ENCODE peak calls at places on chromosomes 1 and 21, in seven cellular contexts. I is K562, G is GM12891, S is H1, O is GM12878, R is HepG2, C is SK-N-SH. Q is an unnamed sample.

GRCh38 chr1:231220801-231221200 is 20.2 kb upstream of the GNPAT start:
- DNase-seq in I (no peak), R (no peak), G (no peak), O (no peak), C (no peak), S (no peak), Q (no peak)

GRCh38 chr1:161738627-161739287 is 10.8 kb upstream of the DUSP12 start:
- DNase-seq in C (peak; percentile 9), S (no peak), G (no peak), O (peak; percentile 93), R (peak; percentile 35), I (peak; percentile 38), Q (no peak)

GRCh38 chr1:61742620-61743431 is 546 bp downstream of the PATJ start:
- DNase-seq in I (no peak), S (no peak), O (no peak), R (peak; percentile 12), G (peak; percentile 50), C (peak; percentile 92), Q (peak; percentile 47)

GRCh38 chr1:156214024-156214748 is 1.4 kb downstream of the PMF1 start:
- DNase-seq in I (peak; percentile 46), O (no peak), G (no peak), S (no peak), C (no peak), R (peak; percentile 45), Q (no peak)

GRCh38 chr1:30916296-30916695 is 7.7 kb upstream of the SDC3 start:
- DNase-seq in R (no peak), G (no peak), I (no peak), S (no peak), O (no peak), C (no peak), Q (no peak)

GRCh38 chr1:23581219-23581618 is 21.9 kb upstream of the ID3 start:
- DNase-seq in C (peak; percentile 79), S (no peak), O (no peak), R (no peak), G (no peak), I (no peak), Q (no peak)

GRCh38 chr1:154777151-154777550 is 92.9 kb downstream of the KCNN3 start:
- DNase-seq in G (no peak), O (no peak), C (no peak), S (no peak), I (no peak), R (no peak), Q (no peak)

GRCh38 chr21:40602105-40602504 is 244.9 kb downstream of the DSCAM start:
- DNase-seq in S (no peak), O (no peak), R (no peak), I (no peak), C (no peak), G (no peak), Q (no peak)

GRCh38 chr1:29708818-29709710 is 472.7 kb downstream of the PTPRU start:
- DNase-seq in I (no peak), C (peak; percentile 87), G (no peak), R (no peak), S (no peak), O (no peak), Q (no peak)

GRCh38 chr1:223819730-223820514 is 25.8 kb downstream of the TP53BP2 start:
- DNase-seq in R (no peak), I (no peak), O (no peak), S (no peak), G (no peak), C (no peak), Q (no peak)

GRCh38 chr1:24155011-24155782 is 12.3 kb upstream of the IL22RA1 start:
- DNase-seq in G (no peak), S (no peak), C (peak; percentile 43), I (peak; percentile 56), R (peak; percentile 30), O (peak; percentile 25), Q (peak; percentile 33)

GRCh38 chr1:226652613-226653012 is 86.5 kb downstream of the ITPKB start:
- DNase-seq in R (no peak), O (no peak), G (no peak), C (no peak), S (no peak), I (no peak), Q (no peak)

GRCh38 chr1:219784660-219785391 is 143.5 kb downstream of the SLC30A10 start:
- DNase-seq in I (no peak), R (no peak), G (no peak), C (no peak), O (no peak), S (no peak), Q (no peak)

GRCh38 chr1:100866041-100866900 is 28.4 kb downstream of the EXTL2 start:
- DNase-seq in R (peak; percentile 10), S (no peak), O (no peak), C (peak; percentile 10), I (peak; percentile 36), G (no peak), Q (no peak)

GRCh38 chr1:230849451-230850194 is 18.7 kb downstream of the C1orf198 start:
- DNase-seq in G (no peak), S (no peak), I (no peak), R (no peak), O (no peak), C (no peak), Q (no peak)

GRCh38 chr1:90837420-90837819 is 120.3 kb upstream of the BARHL2 start:
- DNase-seq in R (no peak), O (no peak), I (no peak), C (no peak), G (no peak), S (no peak), Q (no peak)

GRCh38 chr1:198124665-198125064 is 32.1 kb upstream of the NEK7 start:
- DNase-seq in R (no peak), S (no peak), O (no peak), G (no peak), C (no peak), I (no peak), Q (no peak)

GRCh38 chr1:62590255-62590969 is 6.9 kb upstream of the ANGPTL3 start:
- DNase-seq in C (no peak), G (no peak), R (peak; percentile 13), S (no peak), I (no peak), O (no peak), Q (no peak)

DNA sequence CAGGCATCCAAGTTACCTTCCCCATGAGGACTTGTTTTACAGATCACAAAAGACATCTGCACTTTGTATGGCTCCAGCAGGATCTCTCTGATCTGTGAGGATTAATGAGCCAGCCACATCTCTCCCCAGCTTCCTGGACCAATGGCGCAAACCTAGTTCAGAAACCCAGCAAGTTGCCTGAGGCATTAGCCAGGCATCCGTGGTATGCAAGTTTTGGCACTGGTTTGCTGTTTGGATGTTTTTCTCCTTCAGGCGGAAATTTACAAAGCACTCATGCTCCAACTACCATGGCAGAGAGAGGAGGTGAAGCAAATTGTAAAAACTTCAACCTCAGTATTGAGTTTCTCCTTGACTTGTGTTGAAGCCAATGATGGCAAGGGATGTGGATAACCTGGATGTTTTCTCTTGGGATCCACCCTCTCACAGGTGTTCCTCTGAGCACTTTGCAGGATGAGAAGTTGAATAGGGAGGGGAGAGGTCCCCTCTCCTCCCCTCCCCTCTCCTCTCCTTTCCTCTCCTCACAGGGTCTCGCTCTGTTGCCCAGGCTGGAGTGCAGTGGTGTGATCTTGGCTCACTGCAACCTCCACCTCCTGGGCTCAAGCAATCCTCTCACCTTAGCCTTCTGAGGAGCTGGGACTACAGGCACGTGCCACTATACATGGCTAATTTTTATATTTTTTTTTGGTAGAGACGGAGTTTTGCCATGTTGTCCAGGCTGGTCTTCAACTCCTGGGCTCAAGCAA is 25.6 kb upstream of the ENO1 start:
- DNase-seq in S (no peak), I (no peak), R (peak; percentile 68), O (no peak), G (no peak), C (peak; percentile 49), Q (no peak)
- TF ChIP-seq TAF1 in S (no peak), I (no peak), R (no peak), O (no peak), G (no peak), C (no peak), Q (no peak)

GRCh38 chr1:210531475-210532222 is 202.9 kb downstream of the HHAT start:
- DNase-seq in I (no peak), S (no peak), G (no peak), R (no peak), O (no peak), C (peak; percentile 54), Q (no peak)

GRCh38 chr1:210527091-210527490 is 198.4 kb downstream of the HHAT start:
- DNase-seq in S (no peak), C (no peak), I (no peak), O (no peak), R (no peak), G (no peak), Q (no peak)

GRCh38 chr1:210523830-210524229 is 195.1 kb downstream of the HHAT start:
- DNase-seq in S (no peak), R (no peak), G (no peak), C (no peak), O (no peak), I (no peak), Q (no peak)

DNA sequence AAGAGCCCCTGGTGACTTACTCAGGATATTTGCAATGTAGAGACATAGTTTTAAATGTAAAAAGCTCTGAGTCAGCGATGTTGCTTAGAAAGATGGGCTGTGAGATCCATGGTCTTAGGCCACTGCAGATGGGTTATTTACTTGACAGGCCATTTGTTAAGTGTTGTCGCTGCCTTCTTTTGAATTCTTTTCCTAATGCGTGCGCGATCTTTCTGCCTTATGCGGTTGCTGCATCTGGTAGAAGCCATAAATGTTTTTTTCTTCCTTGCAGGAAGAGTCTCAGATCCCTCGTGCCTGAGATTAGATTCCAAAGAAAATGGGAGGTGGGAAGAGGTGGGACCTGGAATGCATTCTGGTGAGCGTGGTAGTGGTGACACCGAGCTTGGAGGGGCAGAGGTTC is 197.1 kb downstream of the HHAT start:
- DNase-seq in I (no peak), C (no peak), S (no peak), O (no peak), G (no peak), R (no peak), Q (no peak)
- TF ChIP-seq TAF1 in I (no peak), C (no peak), S (no peak), O (no peak), G (no peak), R (no peak), Q (no peak)

DNA sequence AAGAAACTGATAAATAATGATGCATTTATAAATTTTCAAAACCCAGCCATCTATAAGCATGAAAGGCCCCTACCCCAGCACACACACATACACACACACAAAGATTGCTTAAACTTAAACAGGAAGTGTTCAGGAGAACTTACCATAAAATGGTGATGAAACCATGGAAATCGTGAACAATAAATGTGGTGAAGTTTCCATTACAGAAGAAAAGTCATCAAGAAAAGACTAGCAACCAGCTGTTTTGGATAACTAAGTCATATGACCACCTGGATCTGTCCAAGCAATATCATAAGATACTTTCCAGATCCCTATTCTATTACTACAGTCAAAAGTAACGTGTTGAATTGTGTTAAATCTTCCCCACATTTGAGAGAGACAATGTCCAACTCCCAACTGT is 24.1 kb downstream of the RGS5 start:
- DNase-seq in G (no peak), C (no peak), S (no peak), O (no peak), I (no peak), R (no peak), Q (no peak)
- TF ChIP-seq TAF1 in G (no peak), C (no peak), S (no peak), O (no peak), I (no peak), R (no peak), Q (no peak)

DNA sequence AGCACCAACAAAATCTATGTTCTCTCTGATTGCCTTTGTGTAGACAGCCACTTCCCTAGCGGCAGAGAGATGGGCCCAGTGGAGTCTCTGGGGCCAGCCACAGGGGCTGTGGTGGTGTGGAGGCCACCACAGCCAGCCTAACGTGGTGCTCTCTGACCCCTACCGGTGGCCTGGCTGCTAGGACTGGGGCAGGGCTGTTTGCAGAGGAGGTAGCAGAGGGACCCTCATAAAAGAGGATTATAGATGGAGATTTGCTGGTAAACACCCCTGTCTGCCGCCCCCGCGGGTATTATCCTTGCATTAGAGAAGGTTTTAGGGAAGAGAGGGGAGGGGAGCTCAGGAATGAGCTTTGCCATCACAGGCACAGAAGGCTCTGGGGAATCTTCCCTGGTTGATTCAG is 310.3 kb upstream of the VAMP3 start:
- DNase-seq in G (no peak), S (no peak), R (no peak), I (no peak), O (no peak), C (no peak), Q (no peak)
- TF ChIP-seq TAF1 in G (no peak), S (no peak), R (no peak), I (no peak), O (no peak), C (no peak), Q (no peak)